ENCODE peak calls at places on chromosomes 11 and 22, in ten cellular contexts. One of them, this sample, is unnamed.

GRCh38 chr11:10818594-10818993 is 9.9 kb upstream of the EIF4G2 start:
- DNase-seq in uterus: no peak
- DNase-seq in epithelial cell of esophagus: peak
- DNase-seq in neural progenitor cell: no peak
- DNase-seq in right lobe of liver: no peak
- DNase-seq in cardiac fibroblast: peak
- DNase-seq in neural crest cell: no peak
- DNase-seq in HCT116: no peak
- DNase-seq in HFFc6: peak
- DNase-seq in thoracic aorta: no peak
- DNase-seq in this sample: no peak

GRCh38 chr11:118913411-118914125 is 12.2 kb downstream of the BCL9L start:
- DNase-seq in uterus: peak
- DNase-seq in epithelial cell of esophagus: peak
- DNase-seq in neural progenitor cell: peak
- DNase-seq in right lobe of liver: no peak
- DNase-seq in cardiac fibroblast: no peak
- DNase-seq in neural crest cell: no peak
- DNase-seq in HCT116: no peak
- DNase-seq in HFFc6: no peak
- DNase-seq in thoracic aorta: no peak
- DNase-seq in this sample: no peak

GRCh38 chr11:22807855-22808558 is 21.6 kb downstream of the SVIP start:
- DNase-seq in uterus: no peak
- DNase-seq in epithelial cell of esophagus: peak
- DNase-seq in neural progenitor cell: no peak
- DNase-seq in right lobe of liver: no peak
- DNase-seq in cardiac fibroblast: peak
- DNase-seq in neural crest cell: no peak
- DNase-seq in HCT116: no peak
- DNase-seq in HFFc6: no peak
- DNase-seq in thoracic aorta: no peak
- DNase-seq in this sample: no peak

GRCh38 chr11:76796511-76797203 is 13.5 kb downstream of the TSKU start:
- DNase-seq in uterus: peak
- DNase-seq in epithelial cell of esophagus: no peak
- DNase-seq in neural progenitor cell: no peak
- DNase-seq in right lobe of liver: peak
- DNase-seq in cardiac fibroblast: no peak
- DNase-seq in neural crest cell: no peak
- DNase-seq in HCT116: no peak
- DNase-seq in HFFc6: no peak
- DNase-seq in thoracic aorta: no peak
- DNase-seq in this sample: no peak

GRCh38 chr22:27668828-27669797 is 132.4 kb downstream of the MN1 start:
- DNase-seq in uterus: no peak
- DNase-seq in epithelial cell of esophagus: peak
- DNase-seq in neural progenitor cell: no peak
- DNase-seq in right lobe of liver: no peak
- DNase-seq in cardiac fibroblast: peak
- DNase-seq in neural crest cell: no peak
- DNase-seq in HCT116: peak
- DNase-seq in HFFc6: no peak
- DNase-seq in thoracic aorta: no peak
- DNase-seq in this sample: peak

GRCh38 chr11:61828629-61829407 is 718 bp downstream of the FADS2 start:
- DNase-seq in uterus: peak
- DNase-seq in epithelial cell of esophagus: peak
- DNase-seq in neural progenitor cell: peak
- DNase-seq in right lobe of liver: peak
- DNase-seq in cardiac fibroblast: peak
- DNase-seq in neural crest cell: peak
- DNase-seq in HCT116: no peak
- DNase-seq in HFFc6: no peak
- DNase-seq in thoracic aorta: no peak
- DNase-seq in this sample: no peak

GRCh38 chr22:37275622-37276021 is 6.7 kb upstream of the CYTH4 start:
- DNase-seq in uterus: no peak
- DNase-seq in epithelial cell of esophagus: no peak
- DNase-seq in neural progenitor cell: no peak
- DNase-seq in right lobe of liver: no peak
- DNase-seq in cardiac fibroblast: no peak
- DNase-seq in neural crest cell: no peak
- DNase-seq in HCT116: no peak
- DNase-seq in HFFc6: no peak
- DNase-seq in thoracic aorta: no peak
- DNase-seq in this sample: no peak

GRCh38 chr11:43923327-43924111 is 18.9 kb upstream of the C11orf96 start:
- DNase-seq in uterus: peak
- DNase-seq in epithelial cell of esophagus: peak
- DNase-seq in neural progenitor cell: peak
- DNase-seq in right lobe of liver: no peak
- DNase-seq in cardiac fibroblast: peak
- DNase-seq in neural crest cell: no peak
- DNase-seq in HCT116: no peak
- DNase-seq in HFFc6: peak
- DNase-seq in thoracic aorta: no peak
- DNase-seq in this sample: no peak

GRCh38 chr11:14075118-14075601 is 112.6 kb downstream of the SPON1 start:
- DNase-seq in uterus: no peak
- DNase-seq in epithelial cell of esophagus: peak
- DNase-seq in neural progenitor cell: peak
- DNase-seq in right lobe of liver: no peak
- DNase-seq in cardiac fibroblast: no peak
- DNase-seq in neural crest cell: no peak
- DNase-seq in HCT116: no peak
- DNase-seq in HFFc6: no peak
- DNase-seq in thoracic aorta: no peak
- DNase-seq in this sample: no peak

GRCh38 chr11:119773016-119773415 is 44.0 kb upstream of the NECTIN1 start:
- DNase-seq in uterus: no peak
- DNase-seq in epithelial cell of esophagus: peak
- DNase-seq in neural progenitor cell: no peak
- DNase-seq in right lobe of liver: no peak
- DNase-seq in cardiac fibroblast: no peak
- DNase-seq in neural crest cell: no peak
- DNase-seq in HCT116: no peak
- DNase-seq in HFFc6: no peak
- DNase-seq in thoracic aorta: no peak
- DNase-seq in this sample: no peak

GRCh38 chr11:69427906-69428880 is 53.3 kb upstream of the LINC01488 start:
- DNase-seq in uterus: no peak
- DNase-seq in epithelial cell of esophagus: no peak
- DNase-seq in neural progenitor cell: no peak
- DNase-seq in right lobe of liver: no peak
- DNase-seq in cardiac fibroblast: no peak
- DNase-seq in neural crest cell: no peak
- DNase-seq in HCT116: no peak
- DNase-seq in HFFc6: no peak
- DNase-seq in thoracic aorta: no peak
- DNase-seq in this sample: peak

GRCh38 chr11:12735262-12735661 is 61.0 kb downstream of the TEAD1 start:
- DNase-seq in uterus: no peak
- DNase-seq in epithelial cell of esophagus: no peak
- DNase-seq in neural progenitor cell: no peak
- DNase-seq in right lobe of liver: no peak
- DNase-seq in cardiac fibroblast: no peak
- DNase-seq in neural crest cell: no peak
- DNase-seq in HCT116: no peak
- DNase-seq in HFFc6: no peak
- DNase-seq in thoracic aorta: no peak
- DNase-seq in this sample: no peak

DNA sequence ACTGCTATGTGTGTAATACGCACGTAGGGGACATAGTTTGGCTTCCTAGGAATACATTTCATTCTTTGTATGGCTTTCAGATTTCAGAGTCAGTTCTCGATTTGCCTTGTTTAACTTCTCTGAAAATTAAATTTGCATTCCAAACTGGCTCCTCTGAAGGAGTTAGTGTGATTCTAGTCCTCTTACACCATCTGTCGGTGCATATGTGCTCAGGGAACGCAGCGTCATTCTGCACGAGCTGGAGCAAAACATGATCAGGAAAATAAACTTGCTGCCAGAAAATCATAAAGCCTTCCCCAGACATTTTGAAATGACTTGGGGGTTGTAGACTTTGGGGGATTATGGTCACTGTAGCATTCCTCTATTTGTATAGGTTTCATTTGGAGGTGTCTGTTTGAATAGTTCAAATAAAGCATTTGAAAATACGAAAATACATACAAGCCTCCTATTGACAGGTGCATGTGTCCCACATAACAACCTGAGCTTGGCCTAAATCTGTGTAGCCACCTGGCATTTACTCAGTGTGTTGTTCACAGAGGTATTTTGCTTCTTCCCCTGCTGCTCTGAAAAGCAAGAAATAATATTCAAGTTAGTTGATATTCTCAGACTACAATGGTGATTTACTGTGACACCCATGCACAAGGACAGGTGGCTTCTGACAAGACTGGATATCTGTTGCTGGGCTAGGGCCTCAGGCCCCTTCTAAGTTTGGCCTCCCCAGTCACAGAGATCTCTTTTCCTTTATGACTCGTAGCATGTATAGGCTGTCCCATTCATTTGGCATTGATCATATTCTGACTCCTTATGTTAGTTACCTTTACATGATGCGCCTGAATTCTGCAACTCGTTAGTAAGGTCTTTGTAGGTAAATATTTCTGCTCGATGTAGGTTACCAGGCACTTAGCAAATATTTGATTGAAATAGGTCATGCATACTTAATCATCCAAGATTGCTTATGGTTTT is 81.6 kb upstream of the SORL1-AS1 start:
- DNase-seq in uterus: peak
- DNase-seq in epithelial cell of esophagus: peak
- DNase-seq in neural progenitor cell: no peak
- DNase-seq in right lobe of liver: no peak
- DNase-seq in cardiac fibroblast: peak
- DNase-seq in neural crest cell: no peak
- DNase-seq in HCT116: no peak
- DNase-seq in HFFc6: peak
- DNase-seq in thoracic aorta: no peak
- DNase-seq in this sample: no peak
- TF ChIP-seq CTCF in uterus: peak
- TF ChIP-seq CTCF in epithelial cell of esophagus: peak
- TF ChIP-seq CTCF in neural progenitor cell: no peak
- TF ChIP-seq CTCF in right lobe of liver: no peak
- TF ChIP-seq CTCF in cardiac fibroblast: peak
- TF ChIP-seq CTCF in neural crest cell: no peak
- TF ChIP-seq CTCF in HCT116: no peak
- TF ChIP-seq CTCF in HFFc6: peak
- TF ChIP-seq CTCF in thoracic aorta: peak
- TF ChIP-seq CTCF in this sample: peak

GRCh38 chr22:48901324-48901723 is 926.3 kb downstream of the BRD1 start:
- DNase-seq in uterus: no peak
- DNase-seq in epithelial cell of esophagus: no peak
- DNase-seq in neural progenitor cell: no peak
- DNase-seq in right lobe of liver: no peak
- DNase-seq in cardiac fibroblast: no peak
- DNase-seq in neural crest cell: no peak
- DNase-seq in HCT116: no peak
- DNase-seq in HFFc6: no peak
- DNase-seq in thoracic aorta: no peak
- DNase-seq in this sample: peak
- TF ChIP-seq CTCF in uterus: no peak
- TF ChIP-seq CTCF in epithelial cell of esophagus: no peak
- TF ChIP-seq CTCF in neural progenitor cell: no peak
- TF ChIP-seq CTCF in right lobe of liver: no peak
- TF ChIP-seq CTCF in cardiac fibroblast: no peak
- TF ChIP-seq CTCF in neural crest cell: no peak
- TF ChIP-seq CTCF in HCT116: no peak
- TF ChIP-seq CTCF in HFFc6: no peak
- TF ChIP-seq CTCF in thoracic aorta: no peak
- TF ChIP-seq CTCF in this sample: no peak

DNA sequence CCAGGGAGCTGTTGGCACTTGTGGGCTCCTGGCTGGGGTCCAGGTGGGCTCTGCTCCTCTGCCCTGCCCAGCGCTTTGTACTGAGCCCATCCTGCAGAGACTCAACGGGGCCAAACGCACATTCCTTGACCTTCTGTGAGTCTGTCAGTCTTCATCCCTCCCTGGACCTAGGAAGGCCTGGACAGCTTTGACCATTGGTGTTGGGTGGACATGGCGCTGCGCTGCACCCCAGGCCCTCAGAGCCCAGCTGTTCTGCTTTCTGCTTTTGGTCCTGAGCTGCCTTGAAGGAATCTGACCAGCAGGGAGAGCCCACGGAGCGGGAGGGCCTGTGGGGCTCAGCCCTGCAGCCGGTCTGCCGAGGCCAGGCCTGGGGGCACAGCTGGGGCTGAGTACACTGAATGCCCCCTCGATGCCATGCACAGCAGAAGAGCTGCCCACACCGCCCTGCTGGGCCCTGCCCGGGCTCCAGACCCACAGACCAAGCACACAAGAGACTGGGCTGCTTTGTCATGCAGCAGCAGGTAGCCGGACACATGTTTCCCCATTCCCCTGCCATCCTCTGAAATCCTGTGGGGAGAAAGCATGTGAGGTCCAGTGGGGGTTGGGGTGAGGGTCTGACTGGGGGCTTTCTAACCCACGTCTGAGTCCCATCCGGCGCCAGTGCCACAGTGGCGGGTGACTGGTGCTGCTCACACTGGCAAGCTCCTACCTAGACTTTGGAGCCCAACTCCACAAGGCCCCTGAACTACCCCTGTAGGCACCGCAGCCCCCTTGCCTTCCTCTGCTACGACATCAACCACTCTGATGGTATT is 24.1 kb upstream of the CCDC188 start:
- DNase-seq in uterus: no peak
- DNase-seq in epithelial cell of esophagus: no peak
- DNase-seq in neural progenitor cell: peak
- DNase-seq in right lobe of liver: no peak
- DNase-seq in cardiac fibroblast: peak
- DNase-seq in neural crest cell: no peak
- DNase-seq in HCT116: no peak
- DNase-seq in HFFc6: no peak
- DNase-seq in thoracic aorta: no peak
- DNase-seq in this sample: no peak
- TF ChIP-seq CTCF in uterus: no peak
- TF ChIP-seq CTCF in epithelial cell of esophagus: no peak
- TF ChIP-seq CTCF in neural progenitor cell: peak
- TF ChIP-seq CTCF in right lobe of liver: peak
- TF ChIP-seq CTCF in cardiac fibroblast: peak
- TF ChIP-seq CTCF in neural crest cell: peak
- TF ChIP-seq CTCF in HCT116: peak
- TF ChIP-seq CTCF in HFFc6: peak
- TF ChIP-seq CTCF in thoracic aorta: no peak
- TF ChIP-seq CTCF in this sample: peak

GRCh38 chr22:47064416-47064815 is 302.0 kb downstream of the TBC1D22A start:
- DNase-seq in uterus: no peak
- DNase-seq in epithelial cell of esophagus: no peak
- DNase-seq in neural progenitor cell: no peak
- DNase-seq in right lobe of liver: peak
- DNase-seq in cardiac fibroblast: no peak
- DNase-seq in neural crest cell: no peak
- DNase-seq in HCT116: no peak
- DNase-seq in HFFc6: no peak
- DNase-seq in thoracic aorta: no peak
- DNase-seq in this sample: no peak
- TF ChIP-seq CTCF in uterus: no peak
- TF ChIP-seq CTCF in epithelial cell of esophagus: no peak
- TF ChIP-seq CTCF in neural progenitor cell: peak
- TF ChIP-seq CTCF in right lobe of liver: no peak
- TF ChIP-seq CTCF in cardiac fibroblast: no peak
- TF ChIP-seq CTCF in neural crest cell: no peak
- TF ChIP-seq CTCF in HCT116: no peak
- TF ChIP-seq CTCF in HFFc6: no peak
- TF ChIP-seq CTCF in thoracic aorta: no peak
- TF ChIP-seq CTCF in this sample: no peak

This sample was measured in chondrocyte.